ENCODE peak calls at places on chromosomes 5 and 9, in eight cellular contexts. One of them, this sample, is unnamed.

GRCh38 chr5:93421498-93421897 is 159.5 kb downstream of the NR2F1-AS1 start:
- DNase-seq in SK-N-SH: no peak
- DNase-seq in adrenal gland: no peak
- DNase-seq in upper lobe of right lung: no peak
- DNase-seq in lung: no peak
- DNase-seq in stomach: no peak
- DNase-seq in cardiac muscle cell: peak
- DNase-seq in CD8-positive, alpha-beta T cell: no peak
- DNase-seq in this sample: no peak

GRCh38 chr5:34621280-34622045 is 34.7 kb upstream of the RAI14 start:
- DNase-seq in CD8-positive, alpha-beta T cell: no peak
- DNase-seq in stomach: no peak
- DNase-seq in SK-N-SH: no peak
- DNase-seq in adrenal gland: peak
- DNase-seq in cardiac muscle cell: peak
- DNase-seq in lung: no peak
- DNase-seq in upper lobe of right lung: no peak
- DNase-seq in this sample: peak

GRCh38 chr5:143879646-143880045 is 67.7 kb downstream of the HMHB1 start:
- DNase-seq in lung: no peak
- DNase-seq in upper lobe of right lung: no peak
- DNase-seq in cardiac muscle cell: no peak
- DNase-seq in CD8-positive, alpha-beta T cell: no peak
- DNase-seq in SK-N-SH: no peak
- DNase-seq in stomach: no peak
- DNase-seq in adrenal gland: no peak
- DNase-seq in this sample: no peak

GRCh38 chr5:147753783-147754182 is 28.7 kb downstream of the JAKMIP2 start:
- DNase-seq in SK-N-SH: no peak
- DNase-seq in lung: no peak
- DNase-seq in adrenal gland: no peak
- DNase-seq in cardiac muscle cell: peak
- DNase-seq in upper lobe of right lung: no peak
- DNase-seq in stomach: no peak
- DNase-seq in CD8-positive, alpha-beta T cell: no peak
- DNase-seq in this sample: no peak

GRCh38 chr5:87009146-87009545 is 258.5 kb upstream of the RASA1 start:
- DNase-seq in adrenal gland: no peak
- DNase-seq in CD8-positive, alpha-beta T cell: no peak
- DNase-seq in stomach: no peak
- DNase-seq in SK-N-SH: no peak
- DNase-seq in upper lobe of right lung: no peak
- DNase-seq in lung: no peak
- DNase-seq in cardiac muscle cell: peak
- DNase-seq in this sample: no peak

GRCh38 chr9:4700093-4700492 is 20.7 kb downstream of the CDC37L1 start:
- DNase-seq in adrenal gland: peak
- DNase-seq in lung: no peak
- DNase-seq in SK-N-SH: no peak
- DNase-seq in cardiac muscle cell: peak
- DNase-seq in stomach: no peak
- DNase-seq in CD8-positive, alpha-beta T cell: no peak
- DNase-seq in upper lobe of right lung: no peak
- DNase-seq in this sample: no peak

GRCh38 chr9:78213696-78214095 is 22.2 kb upstream of the CEP78 start:
- DNase-seq in CD8-positive, alpha-beta T cell: no peak
- DNase-seq in adrenal gland: no peak
- DNase-seq in upper lobe of right lung: no peak
- DNase-seq in lung: no peak
- DNase-seq in stomach: no peak
- DNase-seq in SK-N-SH: peak
- DNase-seq in cardiac muscle cell: peak
- DNase-seq in this sample: peak

GRCh38 chr5:73032635-73033034 is 76.8 kb downstream of the FCHO2 start:
- DNase-seq in CD8-positive, alpha-beta T cell: no peak
- DNase-seq in upper lobe of right lung: no peak
- DNase-seq in SK-N-SH: no peak
- DNase-seq in stomach: no peak
- DNase-seq in cardiac muscle cell: no peak
- DNase-seq in lung: no peak
- DNase-seq in adrenal gland: no peak
- DNase-seq in this sample: no peak

GRCh38 chr5:100860407-100860806 is 42.7 kb downstream of the ST8SIA4 start:
- DNase-seq in lung: no peak
- DNase-seq in stomach: no peak
- DNase-seq in CD8-positive, alpha-beta T cell: no peak
- DNase-seq in SK-N-SH: no peak
- DNase-seq in adrenal gland: no peak
- DNase-seq in cardiac muscle cell: no peak
- DNase-seq in upper lobe of right lung: no peak
- DNase-seq in this sample: no peak

GRCh38 chr9:87883990-87884389 is 1.3 kb downstream of the SPATA31E1 start:
- DNase-seq in SK-N-SH: peak
- DNase-seq in stomach: no peak
- DNase-seq in upper lobe of right lung: no peak
- DNase-seq in CD8-positive, alpha-beta T cell: no peak
- DNase-seq in cardiac muscle cell: no peak
- DNase-seq in adrenal gland: no peak
- DNase-seq in lung: no peak
- DNase-seq in this sample: no peak

GRCh38 chr9:6630502-6631206 is 14.9 kb downstream of the GLDC start:
- DNase-seq in stomach: no peak
- DNase-seq in CD8-positive, alpha-beta T cell: no peak
- DNase-seq in adrenal gland: no peak
- DNase-seq in SK-N-SH: no peak
- DNase-seq in cardiac muscle cell: no peak
- DNase-seq in upper lobe of right lung: no peak
- DNase-seq in lung: no peak
- DNase-seq in this sample: no peak

GRCh38 chr9:98310752-98311392 is 55.4 kb upstream of the TBC1D2 start:
- DNase-seq in cardiac muscle cell: no peak
- DNase-seq in lung: no peak
- DNase-seq in upper lobe of right lung: no peak
- DNase-seq in adrenal gland: peak
- DNase-seq in stomach: no peak
- DNase-seq in CD8-positive, alpha-beta T cell: no peak
- DNase-seq in SK-N-SH: no peak
- DNase-seq in this sample: no peak

GRCh38 chr9:112516769-112517168 is 30.1 kb downstream of the KIAA1958 start:
- DNase-seq in cardiac muscle cell: no peak
- DNase-seq in SK-N-SH: no peak
- DNase-seq in adrenal gland: no peak
- DNase-seq in lung: no peak
- DNase-seq in stomach: no peak
- DNase-seq in CD8-positive, alpha-beta T cell: no peak
- DNase-seq in upper lobe of right lung: no peak
- DNase-seq in this sample: no peak

GRCh38 chr9:113950195-113951031 is 74.3 kb downstream of the ZNF618 start:
- DNase-seq in CD8-positive, alpha-beta T cell: no peak
- DNase-seq in stomach: no peak
- DNase-seq in upper lobe of right lung: no peak
- DNase-seq in adrenal gland: no peak
- DNase-seq in cardiac muscle cell: no peak
- DNase-seq in SK-N-SH: no peak
- DNase-seq in lung: no peak
- DNase-seq in this sample: no peak

GRCh38 chr9:132555528-132555927 is 26.9 kb upstream of the BARHL1 start:
- DNase-seq in stomach: no peak
- DNase-seq in upper lobe of right lung: no peak
- DNase-seq in cardiac muscle cell: no peak
- DNase-seq in CD8-positive, alpha-beta T cell: no peak
- DNase-seq in SK-N-SH: no peak
- DNase-seq in adrenal gland: no peak
- DNase-seq in lung: no peak
- DNase-seq in this sample: no peak

GRCh38 chr5:151660616-151661015 is 26.1 kb downstream of the SPARC start:
- DNase-seq in lung: no peak
- DNase-seq in upper lobe of right lung: no peak
- DNase-seq in SK-N-SH: no peak
- DNase-seq in adrenal gland: peak
- DNase-seq in cardiac muscle cell: peak
- DNase-seq in stomach: no peak
- DNase-seq in CD8-positive, alpha-beta T cell: no peak
- DNase-seq in this sample: peak

GRCh38 chr5:132677191-132677590 is 3.4 kb downstream of the IL4 start:
- DNase-seq in SK-N-SH: no peak
- DNase-seq in CD8-positive, alpha-beta T cell: no peak
- DNase-seq in cardiac muscle cell: peak
- DNase-seq in adrenal gland: peak
- DNase-seq in upper lobe of right lung: peak
- DNase-seq in stomach: peak
- DNase-seq in lung: peak
- DNase-seq in this sample: peak

GRCh38 chr5:98464737-98465330 is 308.6 kb upstream of the RGMB start:
- DNase-seq in CD8-positive, alpha-beta T cell: no peak
- DNase-seq in stomach: no peak
- DNase-seq in adrenal gland: no peak
- DNase-seq in upper lobe of right lung: no peak
- DNase-seq in lung: no peak
- DNase-seq in SK-N-SH: no peak
- DNase-seq in cardiac muscle cell: no peak
- DNase-seq in this sample: peak

GRCh38 chr5:65213921-65214525 is 267.7 kb downstream of the ADAMTS6 start:
- DNase-seq in lung: no peak
- DNase-seq in upper lobe of right lung: no peak
- DNase-seq in CD8-positive, alpha-beta T cell: no peak
- DNase-seq in cardiac muscle cell: peak
- DNase-seq in stomach: no peak
- DNase-seq in SK-N-SH: peak
- DNase-seq in adrenal gland: peak
- DNase-seq in this sample: no peak

GRCh38 chr5:84249918-84250635 is 134.6 kb downstream of the EDIL3 start:
- DNase-seq in adrenal gland: no peak
- DNase-seq in SK-N-SH: no peak
- DNase-seq in cardiac muscle cell: peak
- DNase-seq in CD8-positive, alpha-beta T cell: no peak
- DNase-seq in upper lobe of right lung: no peak
- DNase-seq in lung: no peak
- DNase-seq in stomach: no peak
- DNase-seq in this sample: peak

GRCh38 chr5:1547236-1547635 is 23.5 kb upstream of the LPCAT1 start:
- DNase-seq in CD8-positive, alpha-beta T cell: peak
- DNase-seq in adrenal gland: no peak
- DNase-seq in SK-N-SH: no peak
- DNase-seq in cardiac muscle cell: no peak
- DNase-seq in stomach: no peak
- DNase-seq in lung: peak
- DNase-seq in upper lobe of right lung: no peak
- DNase-seq in this sample: no peak
- TF ChIP-seq CTCF in CD8-positive, alpha-beta T cell: no peak
- TF ChIP-seq CTCF in adrenal gland: no peak
- TF ChIP-seq CTCF in SK-N-SH: no peak
- TF ChIP-seq CTCF in cardiac muscle cell: no peak
- TF ChIP-seq CTCF in stomach: no peak
- TF ChIP-seq CTCF in lung: no peak
- TF ChIP-seq CTCF in upper lobe of right lung: no peak
- TF ChIP-seq CTCF in this sample: no peak

DNA sequence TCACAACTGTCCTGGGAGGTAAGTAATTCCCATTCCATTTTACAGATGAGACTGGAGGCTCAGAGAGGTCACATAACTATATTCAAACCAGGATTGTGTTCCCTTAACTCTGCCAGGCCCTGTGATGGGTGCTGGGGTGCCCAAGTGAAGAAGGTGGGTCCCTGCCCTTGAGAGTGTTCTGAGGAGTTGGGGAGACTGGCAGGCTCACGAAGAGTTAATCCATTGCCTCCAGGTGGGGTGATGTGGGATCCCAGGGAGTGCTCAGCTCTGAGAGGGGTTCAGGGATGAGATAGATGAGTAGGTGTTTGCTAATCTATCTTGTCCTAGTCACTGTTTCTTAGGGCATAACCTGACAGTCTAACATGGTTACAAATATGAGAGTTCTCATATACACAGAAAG is 36.7 kb downstream of the GSN start:
- DNase-seq in lung: no peak
- DNase-seq in SK-N-SH: no peak
- DNase-seq in upper lobe of right lung: no peak
- DNase-seq in adrenal gland: no peak
- DNase-seq in CD8-positive, alpha-beta T cell: no peak
- DNase-seq in cardiac muscle cell: no peak
- DNase-seq in stomach: no peak
- DNase-seq in this sample: no peak
- TF ChIP-seq CTCF in lung: no peak
- TF ChIP-seq CTCF in SK-N-SH: no peak
- TF ChIP-seq CTCF in upper lobe of right lung: no peak
- TF ChIP-seq CTCF in adrenal gland: no peak
- TF ChIP-seq CTCF in CD8-positive, alpha-beta T cell: no peak
- TF ChIP-seq CTCF in cardiac muscle cell: no peak
- TF ChIP-seq CTCF in stomach: no peak
- TF ChIP-seq CTCF in this sample: no peak

DNA sequence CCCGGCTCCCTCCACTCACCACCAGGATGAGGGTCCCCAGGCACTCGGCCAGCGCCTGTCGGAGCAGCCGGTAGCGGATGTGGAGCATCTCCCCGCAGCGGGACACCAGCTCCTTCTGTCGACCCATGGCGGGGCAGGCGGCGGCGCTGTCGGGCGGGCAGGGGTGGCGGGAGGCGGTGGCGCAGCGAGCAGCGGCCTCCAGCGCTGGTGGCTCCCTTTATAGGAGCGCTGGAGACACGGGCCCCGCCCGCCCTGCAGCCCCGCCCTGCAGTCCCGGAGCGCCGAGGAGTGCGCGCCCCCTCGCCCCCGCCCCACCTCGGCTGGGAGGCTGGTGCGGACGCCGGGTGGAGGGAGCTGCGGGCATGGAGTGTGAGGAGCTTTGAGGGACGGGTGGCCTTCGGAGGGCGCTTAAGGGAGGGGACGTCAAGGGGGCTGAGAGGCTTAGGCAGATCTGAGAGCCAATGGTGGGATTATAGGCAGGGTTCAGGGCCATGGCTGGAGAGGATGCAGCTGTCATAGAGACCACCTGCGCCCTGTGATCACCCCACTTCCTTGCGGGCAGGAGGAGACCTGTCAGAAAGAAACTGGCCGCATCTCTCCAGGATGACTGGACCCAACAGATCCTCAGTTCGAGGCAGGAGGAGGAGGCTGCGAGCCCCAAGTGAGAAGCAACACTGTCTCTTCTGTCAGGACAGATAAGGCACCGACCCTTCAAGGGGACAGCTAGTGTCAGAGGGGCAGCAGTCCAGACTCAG is at the start of gene AQP3:
- DNase-seq in adrenal gland: peak
- DNase-seq in stomach: peak
- DNase-seq in SK-N-SH: peak
- DNase-seq in cardiac muscle cell: peak
- DNase-seq in lung: peak
- DNase-seq in upper lobe of right lung: peak
- DNase-seq in CD8-positive, alpha-beta T cell: peak
- DNase-seq in this sample: peak
- TF ChIP-seq CTCF in adrenal gland: no peak
- TF ChIP-seq CTCF in stomach: peak
- TF ChIP-seq CTCF in SK-N-SH: peak
- TF ChIP-seq CTCF in cardiac muscle cell: peak
- TF ChIP-seq CTCF in lung: peak
- TF ChIP-seq CTCF in upper lobe of right lung: peak
- TF ChIP-seq CTCF in CD8-positive, alpha-beta T cell: no peak
- TF ChIP-seq CTCF in this sample: peak

DNA sequence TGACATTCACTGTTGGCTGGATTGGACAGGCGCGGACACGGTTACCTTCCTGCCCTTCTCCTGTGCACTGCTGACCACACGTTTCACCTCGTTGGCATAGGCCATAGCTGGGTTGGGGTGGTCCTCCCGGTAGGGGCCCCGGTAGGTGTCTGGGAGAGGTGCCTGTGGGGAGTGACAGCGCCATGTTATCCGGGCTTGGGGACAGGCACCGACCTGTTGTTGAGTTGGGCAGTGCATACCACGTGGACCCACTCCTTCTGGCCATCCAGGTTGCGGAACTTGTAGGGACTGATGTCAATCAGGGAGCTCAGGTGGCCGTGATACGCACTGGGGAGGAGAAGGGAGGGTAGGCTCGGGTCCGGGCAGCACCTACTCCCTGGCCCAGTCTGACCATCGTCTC is 8.2 kb downstream of the PHYKPL start:
- DNase-seq in stomach: no peak
- DNase-seq in cardiac muscle cell: no peak
- DNase-seq in adrenal gland: no peak
- DNase-seq in lung: no peak
- DNase-seq in CD8-positive, alpha-beta T cell: no peak
- DNase-seq in SK-N-SH: no peak
- DNase-seq in upper lobe of right lung: no peak
- DNase-seq in this sample: no peak
- TF ChIP-seq CTCF in stomach: no peak
- TF ChIP-seq CTCF in cardiac muscle cell: no peak
- TF ChIP-seq CTCF in adrenal gland: no peak
- TF ChIP-seq CTCF in lung: no peak
- TF ChIP-seq CTCF in CD8-positive, alpha-beta T cell: no peak
- TF ChIP-seq CTCF in SK-N-SH: no peak
- TF ChIP-seq CTCF in upper lobe of right lung: no peak
- TF ChIP-seq CTCF in this sample: no peak